ENCODE peak calls at places on chromosome 7, in four cellular contexts. E is upper lobe of left lung, K is HepG2, Z is sigmoid colon. X is an unnamed sample.
A peak's percentile ranks its signal among the peaks of the same experiment; 100 is the strongest.

GRCh38 chr7:95585426-95585789 is 10.9 kb downstream of the PDK4 start:
- DNase-seq in E (no peak), K (no peak), Z (no peak), X (no peak)

GRCh38 chr7:99142727-99143521 is 984 bp downstream of the SMURF1 start:
- DNase-seq in E (peak; percentile 97), K (peak; percentile 80), Z (peak; percentile 98), X (peak; percentile 99)

GRCh38 chr7:122143376-122143750 is 686 bp downstream of the AASS start:
- DNase-seq in E (peak; percentile 26), K (no peak), Z (peak; percentile 68), X (peak; percentile 28)

GRCh38 chr7:96088579-96088978 is 233.3 kb downstream of the SLC25A13 start:
- DNase-seq in E (no peak), K (no peak), Z (no peak), X (no peak)

GRCh38 chr7:129188372-129188891 is at the start of gene SMO:
- DNase-seq in E (no peak), K (peak; percentile 55), Z (peak; percentile 81), X (peak; percentile 37)

GRCh38 chr7:74477188-74477587 is 23.5 kb downstream of the GTF2IRD1 start:
- DNase-seq in E (peak; percentile 74), K (no peak), Z (no peak), X (no peak)

GRCh38 chr7:69115788-69116187 is 482.5 kb upstream of the AUTS2 start:
- DNase-seq in E (no peak), K (no peak), Z (no peak), X (no peak)

GRCh38 chr7:36303202-36304098 is 86.2 kb upstream of the ANLN start:
- DNase-seq in E (peak; percentile 94), K (peak; percentile 59), Z (peak; percentile 92), X (peak; percentile 78)

GRCh38 chr7:87474533-87475358 is 734 bp downstream of the ABCB4 start:
- DNase-seq in E (no peak), K (no peak), Z (no peak), X (no peak)

GRCh38 chr7:148684289-148684688 is 14.4 kb upstream of the CUL1 start:
- DNase-seq in E (peak; percentile 29), K (peak; percentile 39), Z (no peak), X (no peak)

GRCh38 chr7:86814980-86815379 is 171.3 kb downstream of the GRM3 start:
- DNase-seq in E (no peak), K (peak; percentile 20), Z (no peak), X (no peak)

GRCh38 chr7:134366481-134366880 is 49.8 kb upstream of the SLC35B4 start:
- DNase-seq in E (no peak), K (peak; percentile 82), Z (no peak), X (no peak)

GRCh38 chr7:47416454-47417121 is 165.3 kb downstream of the TNS3 start:
- DNase-seq in E (no peak), K (no peak), Z (peak; percentile 57), X (no peak)

GRCh38 chr7:95596183-95597135 is at the start of gene PDK4:
- DNase-seq in E (peak; percentile 97), K (no peak), Z (peak; percentile 99), X (peak; percentile 98)

GRCh38 chr7:90857595-90857994 is 261.5 kb downstream of the CDK14 start:
- DNase-seq in E (no peak), K (no peak), Z (no peak), X (no peak)

GRCh38 chr7:93117852-93118530 is at the start of gene SAMD9:
- DNase-seq in E (peak; percentile 72), K (peak; percentile 42), Z (peak; percentile 71), X (peak; percentile 51)

GRCh38 chr7:18257711-18258110 is 230.1 kb upstream of the PRPS1L1 start:
- DNase-seq in E (no peak), K (no peak), Z (no peak), X (no peak)

GRCh38 chr7:114860196-114860595 is 61.7 kb upstream of the MDFIC start:
- DNase-seq in E (no peak), K (no peak), Z (no peak), X (no peak)

DNA sequence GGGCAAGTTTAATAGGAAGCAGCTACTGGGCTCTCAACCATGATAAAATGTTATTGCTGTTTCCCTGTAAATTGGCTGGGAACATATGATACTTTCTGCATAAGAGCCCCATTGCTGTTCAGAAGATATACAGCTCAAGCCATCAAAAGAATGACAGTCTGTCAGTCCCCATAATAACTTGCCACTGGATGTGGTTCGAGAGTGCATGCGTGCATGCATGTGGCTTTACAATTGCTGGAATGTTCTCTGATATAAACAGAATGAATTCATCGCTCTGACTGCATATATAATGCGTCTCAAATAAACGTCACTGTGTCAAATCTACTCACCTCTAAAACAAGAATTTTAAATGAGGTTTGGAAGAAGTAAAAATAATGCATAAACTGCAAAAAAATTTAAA is 128.9 kb downstream of the HIBADH start:
- DNase-seq in E (no peak), K (no peak), Z (no peak), X (no peak)
- TF ChIP-seq EP300 in E (no peak), K (no peak), Z (no peak), X (no peak)

GRCh38 chr7:8228766-8229674 is 32.9 kb downstream of the ICA1 start:
- DNase-seq in E (no peak), K (no peak), Z (no peak), X (no peak)

GRCh38 chr7:8228068-8228467 is 33.9 kb downstream of the ICA1 start:
- DNase-seq in E (no peak), K (no peak), Z (no peak), X (no peak)

GRCh38 chr7:8236781-8237407 is 25.1 kb downstream of the ICA1 start:
- DNase-seq in E (no peak), K (no peak), Z (no peak), X (no peak)

GRCh38 chr7:8229927-8230326 is 32.0 kb downstream of the ICA1 start:
- DNase-seq in E (no peak), K (no peak), Z (no peak), X (no peak)

GRCh38 chr7:8232999-8233847 is 28.7 kb downstream of the ICA1 start:
- DNase-seq in E (no peak), K (no peak), Z (no peak), X (no peak)
- H3K4me3 ChIP-seq in E (no peak overlapping the region), K (no peak overlapping the region), Z (no peak overlapping the region), X (no peak overlapping the region)

DNA sequence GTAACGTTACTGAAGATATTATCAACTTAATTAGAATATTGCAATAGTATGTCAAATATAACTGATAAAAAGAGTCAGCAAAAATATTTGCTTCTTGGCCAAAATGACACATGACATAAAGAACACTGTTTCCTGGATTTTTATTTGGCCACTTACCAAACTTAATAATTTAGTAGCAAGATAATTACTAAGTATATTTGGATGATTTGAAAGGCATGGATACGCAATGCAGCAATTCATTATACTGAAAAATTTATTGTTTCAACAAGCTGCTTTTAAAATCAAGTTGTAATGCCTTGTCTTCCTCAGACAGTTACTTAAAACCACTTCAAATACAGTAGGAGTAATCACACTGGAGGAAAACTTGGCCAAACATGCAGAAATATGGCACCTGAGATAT is 234.0 kb downstream of the SEMA3E start:
- DNase-seq in E (no peak), K (no peak), Z (no peak), X (no peak)
- H3K4me1 ChIP-seq in E (no peaks in the 10 kb centered on the region), K (no peaks in the 10 kb centered on the region), Z (no peaks in the 10 kb centered on the region), X (no peaks in the 10 kb centered on the region)

GRCh38 chr7:16129431-16130126 is 291.8 kb downstream of the CRPPA start:
- DNase-seq in E (no peak), K (no peak), Z (no peak), X (no peak)
- TF ChIP-seq EP300 in E (no peak), K (no peak), Z (no peak), X (no peak)

GRCh38 chr7:130959743-130960207 is 225.8 kb upstream of the KLF14 start:
- DNase-seq in E (no peak), K (peak; percentile 14), Z (no peak), X (no peak)

GRCh38 chr7:130960208-130960988 is 226.4 kb upstream of the KLF14 start:
- DNase-seq in E (peak; percentile 59), K (no peak), Z (no peak), X (no peak)

GRCh38 chr7:130957140-130957513 is 223.1 kb upstream of the KLF14 start:
- DNase-seq in E (no peak), K (no peak), Z (no peak), X (no peak)

GRCh38 chr7:130957722-130958360 is 223.8 kb upstream of the KLF14 start:
- DNase-seq in E (no peak), K (no peak), Z (no peak), X (no peak)

DNA sequence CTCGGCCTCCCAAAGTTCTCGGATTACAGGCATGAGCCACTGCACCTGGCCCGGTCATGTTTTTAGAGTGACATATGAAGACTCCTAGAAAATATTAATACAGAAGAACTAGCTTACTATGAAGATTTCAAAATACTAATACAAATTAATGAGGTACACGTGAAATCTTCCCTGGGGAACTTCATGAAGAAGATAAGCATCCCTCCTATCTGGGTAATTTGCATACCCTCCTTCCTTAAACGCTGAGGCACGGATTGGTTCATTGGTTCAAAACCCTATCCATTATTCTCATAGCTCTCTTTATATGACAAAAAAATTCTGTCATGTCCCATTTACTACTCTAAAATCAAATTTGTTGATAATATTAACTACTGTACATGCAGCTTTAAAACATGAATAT is 224.8 kb upstream of the KLF14 start:
- DNase-seq in E (no peak), K (no peak), Z (no peak), X (no peak)
- H3K4me3 ChIP-seq in E (no peak overlapping the region), K (no peak overlapping the region), Z (no peak overlapping the region), X (no peak overlapping the region)

GRCh38 chr7:127789031-127789430 is 137.0 kb downstream of the SND1 start:
- DNase-seq in E (no peak), K (no peak), Z (no peak), X (no peak)
- H3K4me1 ChIP-seq in E (peaks cover 14% of the 10 kb centered on the region), K (peaks cover 7% of the 10 kb centered on the region), Z (peaks cover 3% of the 10 kb centered on the region), X (peaks cover 3% of the 10 kb centered on the region)

DNA sequence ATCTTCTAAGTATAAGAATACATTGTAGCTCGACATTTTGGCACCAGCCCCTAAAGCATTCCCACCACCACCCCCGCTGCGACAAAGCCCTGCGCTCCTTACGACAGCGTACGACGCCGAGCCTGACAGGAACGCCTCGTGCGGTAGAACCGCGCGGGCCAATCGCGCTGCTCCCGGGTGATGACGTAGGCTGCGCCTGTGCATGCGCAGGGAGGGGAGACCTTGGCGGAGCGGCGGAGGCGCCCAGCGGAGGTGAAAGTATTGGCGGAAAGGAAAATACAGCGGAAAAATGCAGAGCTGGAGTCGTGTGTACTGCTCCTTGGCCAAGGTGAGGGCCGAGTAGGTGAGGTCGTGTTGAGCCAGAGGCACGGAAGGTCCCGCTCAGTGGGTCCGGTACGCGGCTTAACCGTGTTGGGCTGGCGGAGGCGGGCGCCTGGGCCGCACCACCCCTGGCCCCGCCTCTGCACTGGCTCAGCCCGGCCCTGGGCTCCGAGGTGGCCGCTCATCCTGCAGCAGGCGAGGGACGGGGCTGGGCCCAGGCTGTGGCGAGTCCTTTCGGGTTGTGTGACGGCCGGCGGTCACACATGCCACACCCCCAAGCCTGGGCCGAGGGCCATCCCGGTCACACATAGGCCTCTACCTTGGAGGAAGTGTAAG is at the start of gene DLD:
- DNase-seq in E (peak; percentile 95), K (peak; percentile 76), Z (peak; percentile 98), X (peak; percentile 95)
- TF ChIP-seq EP300 in E (peak; percentile 72), K (no peak), Z (peak; percentile 34), X (no peak)

GRCh38 chr7:35261041-35261440 is 7.1 kb upstream of the TBX20 start:
- DNase-seq in E (no peak), K (no peak), Z (no peak), X (no peak)
- H3K4me3 ChIP-seq in E (no peak overlapping the region), K (no peak overlapping the region), Z (no peak overlapping the region), X (no peak overlapping the region)